ENCODE peak calls at places on chromosomes 4 and X, in six cellular contexts. One of them, this sample, is unnamed.

GRCh38 chrX:46754450-46755075 is 4.4 kb downstream of the SLC9A7 start:
- DNase-seq in AG04450: no peak
- DNase-seq in dorsolateral prefrontal cortex: no peak
- DNase-seq in mucosa of descending colon: no peak
- DNase-seq in pancreas: no peak
- DNase-seq in Caco-2: no peak
- DNase-seq in this sample: no peak

GRCh38 chr4:84952004-84952403 is 14.5 kb downstream of the WDFY3 start:
- DNase-seq in AG04450: no peak
- DNase-seq in dorsolateral prefrontal cortex: no peak
- DNase-seq in pancreas: no peak
- DNase-seq in mucosa of descending colon: no peak
- DNase-seq in Caco-2: no peak
- DNase-seq in this sample: no peak

GRCh38 chr4:23163649-23164436 is 471.1 kb downstream of the GBA3 start:
- DNase-seq in mucosa of descending colon: no peak
- DNase-seq in Caco-2: no peak
- DNase-seq in AG04450: no peak
- DNase-seq in dorsolateral prefrontal cortex: no peak
- DNase-seq in pancreas: no peak
- DNase-seq in this sample: no peak

GRCh38 chrX:40008841-40009461 is 88.8 kb downstream of the BCOR start:
- DNase-seq in mucosa of descending colon: peak; percentile 31
- DNase-seq in dorsolateral prefrontal cortex: no peak
- DNase-seq in AG04450: no peak
- DNase-seq in pancreas: peak; percentile 63
- DNase-seq in Caco-2: no peak
- DNase-seq in this sample: no peak

GRCh38 chrX:68895339-68896250 is 66.8 kb downstream of the EFNB1 start:
- DNase-seq in AG04450: peak; percentile 13
- DNase-seq in Caco-2: no peak
- DNase-seq in pancreas: no peak
- DNase-seq in mucosa of descending colon: peak; percentile 69
- DNase-seq in dorsolateral prefrontal cortex: peak; percentile 40
- DNase-seq in this sample: no peak

GRCh38 chr4:961651-962230 is 11.6 kb downstream of the DGKQ start:
- DNase-seq in AG04450: no peak
- DNase-seq in mucosa of descending colon: peak; percentile 76
- DNase-seq in pancreas: peak; percentile 74
- DNase-seq in dorsolateral prefrontal cortex: no peak
- DNase-seq in Caco-2: no peak
- DNase-seq in this sample: no peak

GRCh38 chr4:40264497-40264896 is 67.7 kb downstream of the RHOH start:
- DNase-seq in Caco-2: peak; percentile 60
- DNase-seq in AG04450: no peak
- DNase-seq in dorsolateral prefrontal cortex: no peak
- DNase-seq in pancreas: no peak
- DNase-seq in mucosa of descending colon: no peak
- DNase-seq in this sample: no peak

GRCh38 chr4:118034061-118034785 is at the start of gene NDST3:
- DNase-seq in Caco-2: peak; percentile 58
- DNase-seq in pancreas: no peak
- DNase-seq in mucosa of descending colon: peak; percentile 54
- DNase-seq in AG04450: no peak
- DNase-seq in dorsolateral prefrontal cortex: peak; percentile 81
- DNase-seq in this sample: no peak

GRCh38 chr4:2136736-2137135 is 77.6 kb downstream of the NAT8L start:
- DNase-seq in dorsolateral prefrontal cortex: no peak
- DNase-seq in AG04450: no peak
- DNase-seq in Caco-2: no peak
- DNase-seq in pancreas: no peak
- DNase-seq in mucosa of descending colon: no peak
- DNase-seq in this sample: no peak

GRCh38 chr4:107153228-107153627 is 117.1 kb upstream of the DKK2 start:
- DNase-seq in Caco-2: peak; percentile 41
- DNase-seq in pancreas: no peak
- DNase-seq in mucosa of descending colon: peak; percentile 68
- DNase-seq in AG04450: no peak
- DNase-seq in dorsolateral prefrontal cortex: no peak
- DNase-seq in this sample: no peak

GRCh38 chr4:2949782-2950125 is 13.5 kb downstream of the NOP14 start:
- DNase-seq in dorsolateral prefrontal cortex: no peak
- DNase-seq in AG04450: no peak
- DNase-seq in mucosa of descending colon: no peak
- DNase-seq in pancreas: no peak
- DNase-seq in Caco-2: no peak
- DNase-seq in this sample: no peak

GRCh38 chr4:181659202-181659601 is 584.0 kb upstream of the TENM3 start:
- DNase-seq in pancreas: no peak
- DNase-seq in mucosa of descending colon: no peak
- DNase-seq in AG04450: no peak
- DNase-seq in Caco-2: no peak
- DNase-seq in dorsolateral prefrontal cortex: no peak
- DNase-seq in this sample: no peak

GRCh38 chrX:130176354-130176776 is 4.6 kb downstream of the RAB33A start:
- DNase-seq in AG04450: no peak
- DNase-seq in pancreas: no peak
- DNase-seq in mucosa of descending colon: no peak
- DNase-seq in dorsolateral prefrontal cortex: no peak
- DNase-seq in Caco-2: no peak
- DNase-seq in this sample: no peak

GRCh38 chr4:52199574-52200338 is 148.7 kb downstream of the SPATA18 start:
- DNase-seq in AG04450: no peak
- DNase-seq in dorsolateral prefrontal cortex: no peak
- DNase-seq in Caco-2: no peak
- DNase-seq in mucosa of descending colon: no peak
- DNase-seq in pancreas: no peak
- DNase-seq in this sample: no peak

GRCh38 chr4:83356899-83357661 is 22.4 kb upstream of the HPSE start:
- DNase-seq in Caco-2: no peak
- DNase-seq in AG04450: peak; percentile 80
- DNase-seq in mucosa of descending colon: no peak
- DNase-seq in dorsolateral prefrontal cortex: no peak
- DNase-seq in pancreas: no peak
- DNase-seq in this sample: peak; percentile 70

GRCh38 chrX:83630662-83631061 is 122.6 kb downstream of the POU3F4 start:
- DNase-seq in mucosa of descending colon: no peak
- DNase-seq in AG04450: no peak
- DNase-seq in pancreas: peak; percentile 43
- DNase-seq in Caco-2: no peak
- DNase-seq in dorsolateral prefrontal cortex: no peak
- DNase-seq in this sample: no peak

GRCh38 chr4:7171191-7171900 is 21.0 kb upstream of the SORCS2 start:
- DNase-seq in pancreas: peak; percentile 0
- DNase-seq in dorsolateral prefrontal cortex: no peak
- DNase-seq in AG04450: no peak
- DNase-seq in mucosa of descending colon: no peak
- DNase-seq in Caco-2: peak; percentile 10
- DNase-seq in this sample: no peak

GRCh38 chr4:82217986-82218715 is 155.6 kb downstream of the HNRNPD start:
- DNase-seq in pancreas: no peak
- DNase-seq in dorsolateral prefrontal cortex: peak; percentile 38
- DNase-seq in Caco-2: no peak
- DNase-seq in AG04450: no peak
- DNase-seq in mucosa of descending colon: no peak
- DNase-seq in this sample: no peak

GRCh38 chrX:9897761-9898161 is 69.4 kb upstream of the CLDN34 start:
- DNase-seq in pancreas: no peak
- DNase-seq in mucosa of descending colon: no peak
- DNase-seq in AG04450: peak; percentile 88
- DNase-seq in dorsolateral prefrontal cortex: no peak
- DNase-seq in Caco-2: no peak
- DNase-seq in this sample: peak; percentile 88

GRCh38 chr4:186857793-186858192 is 134.1 kb upstream of the FAT1 start:
- DNase-seq in Caco-2: no peak
- DNase-seq in pancreas: no peak
- DNase-seq in AG04450: no peak
- DNase-seq in mucosa of descending colon: no peak
- DNase-seq in dorsolateral prefrontal cortex: no peak
- DNase-seq in this sample: no peak

GRCh38 chr4:107751670-107752069 is 31.6 kb upstream of the PAPSS1 start:
- DNase-seq in dorsolateral prefrontal cortex: no peak
- DNase-seq in mucosa of descending colon: no peak
- DNase-seq in Caco-2: no peak
- DNase-seq in AG04450: no peak
- DNase-seq in pancreas: no peak
- DNase-seq in this sample: no peak

GRCh38 chr4:76811604-76812412 is 86.1 kb downstream of the SOWAHB start:
- DNase-seq in Caco-2: no peak
- DNase-seq in dorsolateral prefrontal cortex: no peak
- DNase-seq in AG04450: no peak
- DNase-seq in mucosa of descending colon: no peak
- DNase-seq in pancreas: no peak
- DNase-seq in this sample: peak; percentile 75

GRCh38 chr4:93313207-93313606 is 515.3 kb upstream of the ATOH1 start:
- DNase-seq in Caco-2: no peak
- DNase-seq in mucosa of descending colon: no peak
- DNase-seq in pancreas: no peak
- DNase-seq in dorsolateral prefrontal cortex: no peak
- DNase-seq in AG04450: no peak
- DNase-seq in this sample: no peak

GRCh38 chrX:101417190-101417589 is 9.2 kb downstream of the HNRNPH2 start:
- DNase-seq in AG04450: no peak
- DNase-seq in Caco-2: no peak
- DNase-seq in pancreas: no peak
- DNase-seq in mucosa of descending colon: no peak
- DNase-seq in dorsolateral prefrontal cortex: no peak
- DNase-seq in this sample: no peak

GRCh38 chr4:88456757-88457306 is at the start of gene HERC5:
- DNase-seq in Caco-2: peak; percentile 90
- DNase-seq in AG04450: peak; percentile 23
- DNase-seq in dorsolateral prefrontal cortex: peak; percentile 74
- DNase-seq in mucosa of descending colon: peak; percentile 94
- DNase-seq in pancreas: peak; percentile 94
- DNase-seq in this sample: peak; percentile 0
- TF ChIP-seq CTCF in Caco-2: peak; percentile 54
- TF ChIP-seq CTCF in AG04450: peak; percentile 59
- TF ChIP-seq CTCF in dorsolateral prefrontal cortex: peak; percentile 83
- TF ChIP-seq CTCF in mucosa of descending colon: peak; percentile 39
- TF ChIP-seq CTCF in pancreas: peak; percentile 39
- TF ChIP-seq CTCF in this sample: peak; percentile 71

GRCh38 chr4:166174717-166175510 is 301.9 kb downstream of the TLL1 start:
- DNase-seq in pancreas: no peak
- DNase-seq in Caco-2: no peak
- DNase-seq in AG04450: no peak
- DNase-seq in dorsolateral prefrontal cortex: no peak
- DNase-seq in mucosa of descending colon: no peak
- DNase-seq in this sample: peak; percentile 12

GRCh38 chr4:166172619-166173018 is 299.6 kb downstream of the TLL1 start:
- DNase-seq in dorsolateral prefrontal cortex: no peak
- DNase-seq in AG04450: no peak
- DNase-seq in pancreas: no peak
- DNase-seq in mucosa of descending colon: no peak
- DNase-seq in Caco-2: no peak
- DNase-seq in this sample: no peak

GRCh38 chr4:166165829-166166420 is 292.9 kb downstream of the TLL1 start:
- DNase-seq in Caco-2: peak; percentile 32
- DNase-seq in dorsolateral prefrontal cortex: no peak
- DNase-seq in mucosa of descending colon: peak; percentile 27
- DNase-seq in pancreas: no peak
- DNase-seq in AG04450: peak; percentile 16
- DNase-seq in this sample: no peak

GRCh38 chr4:166169111-166169510 is 296.1 kb downstream of the TLL1 start:
- DNase-seq in pancreas: no peak
- DNase-seq in dorsolateral prefrontal cortex: no peak
- DNase-seq in Caco-2: no peak
- DNase-seq in mucosa of descending colon: no peak
- DNase-seq in AG04450: no peak
- DNase-seq in this sample: no peak
- TF ChIP-seq CTCF in pancreas: no peak
- TF ChIP-seq CTCF in dorsolateral prefrontal cortex: peak; percentile 17
- TF ChIP-seq CTCF in Caco-2: no peak
- TF ChIP-seq CTCF in mucosa of descending colon: no peak
- TF ChIP-seq CTCF in AG04450: peak; percentile 13
- TF ChIP-seq CTCF in this sample: peak; percentile 21

DNA sequence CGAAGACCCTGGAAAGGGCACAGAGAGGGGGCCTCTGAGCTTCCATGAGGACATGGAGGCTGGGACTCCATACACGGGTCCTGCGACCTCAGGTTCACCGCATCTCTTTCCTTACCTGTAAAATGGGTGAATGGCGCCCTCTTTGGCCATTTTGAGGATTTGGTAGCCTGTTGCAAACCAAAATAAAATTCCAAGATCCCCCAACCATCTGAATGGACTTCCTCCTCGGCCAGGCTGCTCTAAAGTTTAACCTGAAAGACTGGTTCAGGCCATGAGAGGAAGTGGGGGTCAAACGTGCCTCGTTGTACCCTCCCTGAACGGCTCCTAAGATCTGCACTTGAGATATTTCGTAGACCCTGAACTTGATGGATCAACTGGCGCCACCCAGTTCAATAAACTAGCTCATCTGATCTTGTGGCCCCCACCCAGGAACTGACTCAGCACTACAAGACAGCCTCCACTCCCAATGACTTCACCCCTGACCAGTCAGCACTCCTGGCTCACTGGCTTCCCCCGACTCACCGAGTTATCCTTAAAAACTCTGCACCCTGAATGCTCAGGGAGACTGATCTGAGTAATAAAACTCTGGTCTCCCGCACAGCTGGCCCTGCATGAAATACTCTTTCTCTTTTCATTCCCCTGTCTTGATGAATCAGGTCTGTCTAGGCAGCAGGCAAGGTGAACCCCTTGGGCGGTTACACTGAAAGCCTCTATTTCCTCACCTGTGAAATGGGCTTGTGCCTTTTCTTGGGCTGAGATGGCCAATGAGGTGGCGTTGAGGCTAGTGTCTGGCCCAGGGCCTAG is 32.9 kb upstream of the GPR78 start:
- DNase-seq in Caco-2: no peak
- DNase-seq in dorsolateral prefrontal cortex: no peak
- DNase-seq in mucosa of descending colon: no peak
- DNase-seq in pancreas: no peak
- DNase-seq in AG04450: no peak
- DNase-seq in this sample: no peak
- TF ChIP-seq CTCF in Caco-2: peak; percentile 23
- TF ChIP-seq CTCF in dorsolateral prefrontal cortex: no peak
- TF ChIP-seq CTCF in mucosa of descending colon: no peak
- TF ChIP-seq CTCF in pancreas: peak; percentile 33
- TF ChIP-seq CTCF in AG04450: peak; percentile 31
- TF ChIP-seq CTCF in this sample: peak; percentile 14

GRCh38 chr4:4397441-4397819 is 10.5 kb downstream of the NSG1 start:
- DNase-seq in dorsolateral prefrontal cortex: no peak
- DNase-seq in mucosa of descending colon: no peak
- DNase-seq in AG04450: no peak
- DNase-seq in Caco-2: no peak
- DNase-seq in pancreas: no peak
- DNase-seq in this sample: no peak
- TF ChIP-seq CTCF in dorsolateral prefrontal cortex: no peak
- TF ChIP-seq CTCF in mucosa of descending colon: no peak
- TF ChIP-seq CTCF in AG04450: no peak
- TF ChIP-seq CTCF in Caco-2: no peak
- TF ChIP-seq CTCF in pancreas: no peak
- TF ChIP-seq CTCF in this sample: no peak

This sample was measured in AG04449.